ENCODE peak calls at places on chromosomes 5 and 9, in eight cellular contexts. O, W, Z, G, Q, M, N and I are unnamed samples.

GRCh38 chr5:94785111-94785510 is 166.6 kb downstream of the SLF1 start:
- DNase-seq in O (no peak), W (no peak), Z (no peak), G (no peak), Q (no peak), M (no peak), N (no peak), I (no peak)

GRCh38 chr5:75611324-75612210 is at the start of gene ANKDD1B:
- DNase-seq in O (no peak), W (peak), Z (peak), G (peak), Q (no peak), M (peak), N (peak), I (no peak)

GRCh38 chr5:133801955-133802751 is 166.3 kb downstream of the C5orf15 start:
- DNase-seq in O (no peak), W (no peak), Z (no peak), G (peak), Q (no peak), M (peak), N (no peak), I (no peak)

GRCh38 chr5:132016721-132017250 is 5.3 kb upstream of the ACSL6 start:
- DNase-seq in O (no peak), W (no peak), Z (no peak), G (no peak), Q (no peak), M (no peak), N (no peak), I (no peak)

GRCh38 chr5:128081111-128081865 is 2.3 kb upstream of the SLC12A2 start:
- DNase-seq in O (no peak), W (no peak), Z (no peak), G (peak), Q (no peak), M (peak), N (no peak), I (no peak)

GRCh38 chr5:137217599-137218200 is 281.4 kb downstream of the SPOCK1 start:
- DNase-seq in O (no peak), W (no peak), Z (no peak), G (peak), Q (no peak), M (peak), N (no peak), I (no peak)

GRCh38 chr5:134561871-134562296 is 36.4 kb downstream of the JADE2 start:
- DNase-seq in O (no peak), W (no peak), Z (peak), G (peak), Q (no peak), M (peak), N (peak), I (no peak)

GRCh38 chr9:105206821-105207699 is 37.4 kb upstream of the SLC44A1 start:
- DNase-seq in O (no peak), W (no peak), Z (no peak), G (peak), Q (no peak), M (no peak), N (no peak), I (no peak)

GRCh38 chr5:168786142-168786541 is 207.0 kb upstream of the PANK3 start:
- DNase-seq in O (no peak), W (no peak), Z (no peak), G (no peak), Q (no peak), M (peak), N (no peak), I (no peak)

GRCh38 chr9:134419684-134420076 is 93.4 kb downstream of the RXRA start:
- DNase-seq in O (no peak), W (no peak), Z (no peak), G (no peak), Q (no peak), M (no peak), N (no peak), I (no peak)

GRCh38 chr5:172035039-172035438 is 28.6 kb upstream of the FBXW11 start:
- DNase-seq in O (no peak), W (no peak), Z (no peak), G (no peak), Q (no peak), M (no peak), N (no peak), I (no peak)

GRCh38 chr5:96567188-96567587 is 95.0 kb upstream of the CAST start:
- DNase-seq in O (no peak), W (no peak), Z (no peak), G (peak), Q (no peak), M (peak), N (no peak), I (no peak)

GRCh38 chr5:40410939-40411635 is 268.6 kb upstream of the PTGER4 start:
- DNase-seq in O (no peak), W (no peak), Z (no peak), G (peak), Q (no peak), M (peak), N (no peak), I (no peak)

GRCh38 chr5:180604271-180604670 is 13.0 kb upstream of the SCGB3A1 start:
- DNase-seq in O (no peak), W (no peak), Z (no peak), G (no peak), Q (no peak), M (no peak), N (no peak), I (no peak)

GRCh38 chr9:117783828-117784227 is 79.6 kb downstream of the TLR4 start:
- DNase-seq in O (no peak), W (no peak), Z (no peak), G (no peak), Q (no peak), M (peak), N (no peak), I (peak)

GRCh38 chr5:178740181-178740557 is 9.7 kb upstream of the ZNF354A start:
- DNase-seq in O (no peak), W (no peak), Z (no peak), G (no peak), Q (no peak), M (no peak), N (no peak), I (no peak)

GRCh38 chr9:137234055-137234697 is 3.5 kb downstream of the SLC34A3 start:
- DNase-seq in O (no peak), W (no peak), Z (no peak), G (no peak), Q (no peak), M (no peak), N (no peak), I (no peak)

GRCh38 chr5:146745937-146746577 is 132.5 kb downstream of the PPP2R2B start:
- DNase-seq in O (no peak), W (no peak), Z (no peak), G (no peak), Q (no peak), M (no peak), N (peak), I (no peak)

GRCh38 chr5:34751807-34752736 is 86.9 kb upstream of the TTC23L start:
- DNase-seq in O (no peak), W (no peak), Z (no peak), G (no peak), Q (no peak), M (no peak), N (no peak), I (no peak)

GRCh38 chr5:79318935-79319614 is 83.1 kb downstream of the JMY start:
- DNase-seq in O (no peak), W (no peak), Z (no peak), G (peak), Q (no peak), M (peak), N (no peak), I (no peak)

GRCh38 chr9:95138474-95138873 is 179.0 kb downstream of the FANCC start:
- DNase-seq in O (no peak), W (no peak), Z (no peak), G (no peak), Q (no peak), M (no peak), N (no peak), I (no peak)

GRCh38 chr9:127384016-127384730 is 12.8 kb upstream of the SLC2A8 start:
- DNase-seq in O (no peak), W (no peak), Z (no peak), G (no peak), Q (no peak), M (peak), N (no peak), I (no peak)

GRCh38 chr5:168295574-168296201 is 4.2 kb downstream of the WWC1 start:
- DNase-seq in O (no peak), W (no peak), Z (peak), G (peak), Q (no peak), M (peak), N (no peak), I (no peak)

GRCh38 chr5:126377444-126377843 is 45.8 kb upstream of the GRAMD2B start:
- DNase-seq in O (no peak), W (no peak), Z (no peak), G (peak), Q (no peak), M (no peak), N (no peak), I (no peak)

GRCh38 chr9:136105398-136106135 is 10.5 kb upstream of the NACC2 start:
- DNase-seq in O (no peak), W (peak), Z (no peak), G (peak), Q (no peak), M (peak), N (peak), I (no peak)

GRCh38 chr9:136566899-136567298 is 21.1 kb upstream of the NOTCH1 start:
- DNase-seq in O (no peak), W (peak), Z (no peak), G (no peak), Q (no peak), M (peak), N (peak), I (no peak)

GRCh38 chr9:124008307-124008854 is 3.2 kb upstream of the LHX2 start:
- DNase-seq in O (no peak), W (no peak), Z (peak), G (no peak), Q (no peak), M (no peak), N (no peak), I (no peak)

GRCh38 chr9:134025606-134026541 is 593 bp downstream of the BRD3OS start:
- DNase-seq in O (peak), W (peak), Z (peak), G (peak), Q (peak), M (peak), N (peak), I (peak)

GRCh38 chr5:139638736-139639618 is 9.2 kb upstream of the CXXC5 start:
- DNase-seq in O (no peak), W (peak), Z (no peak), G (no peak), Q (no peak), M (no peak), N (peak), I (no peak)

GRCh38 chr5:96121362-96121761 is 159.7 kb upstream of the ELL2 start:
- DNase-seq in O (no peak), W (no peak), Z (no peak), G (no peak), Q (no peak), M (no peak), N (no peak), I (no peak)

GRCh38 chr5:141848771-141849370 is 29.3 kb downstream of the PCDH1 start:
- DNase-seq in O (no peak), W (peak), Z (no peak), G (peak), Q (no peak), M (peak), N (peak), I (no peak)